ENCODE peak calls at places on chromosomes 1 and 21, in eight cellular contexts. V is keratinocyte, H is SK-N-SH, X is SK-N-MC, R is DND-41, Q is colonic mucosa, L is neuronal stem cell, T is astrocyte. E is an unnamed sample.

GRCh38 chr1:234368320-234369032 is 4.8 kb upstream of the COA6 start:
- DNase-seq in V (no peak), H (no peak), X (no peak), R (no peak), Q (no peak), L (no peak), T (no peak), E (no peak)

GRCh38 chr1:52751589-52752306 is 25.5 kb downstream of the ZYG11B start:
- DNase-seq in V (no peak), H (no peak), X (no peak), R (no peak), Q (no peak), L (no peak), T (peak; percentile 44), E (no peak)

GRCh38 chr1:229285424-229285823 is 14.5 kb downstream of the RAB4A start:
- DNase-seq in V (no peak), H (no peak), X (no peak), R (no peak), Q (no peak), L (no peak), T (no peak), E (no peak)

GRCh38 chr1:109912873-109913272 is 2.2 kb downstream of the CSF1 start:
- DNase-seq in V (no peak), H (no peak), X (no peak), R (no peak), Q (no peak), L (no peak), T (peak; percentile 58), E (no peak)

GRCh38 chr1:36542024-36542961 is 59.6 kb upstream of the CSF3R start:
- DNase-seq in V (no peak), H (no peak), X (no peak), R (no peak), Q (no peak), L (no peak), T (no peak), E (no peak)

GRCh38 chr1:40662864-40663263 is 2.6 kb downstream of the RIMS3 start:
- DNase-seq in V (no peak), H (no peak), X (no peak), R (peak; percentile 57), Q (no peak), L (no peak), T (peak; percentile 36), E (no peak)

GRCh38 chr1:107277022-107277421 is 136.2 kb downstream of the NTNG1 start:
- DNase-seq in V (no peak), H (peak; percentile 23), X (peak; percentile 40), R (peak; percentile 47), Q (peak; percentile 41), L (peak; percentile 37), T (peak; percentile 56), E (peak; percentile 25)

GRCh38 chr1:58340156-58340555 is 206.4 kb downstream of the OMA1 start:
- DNase-seq in V (no peak), H (no peak), X (no peak), R (no peak), Q (no peak), L (peak; percentile 36), T (no peak), E (no peak)

GRCh38 chr1:115837386-115837761 is 3.6 kb downstream of the NHLH2 start:
- DNase-seq in V (no peak), H (no peak), X (no peak), R (no peak), Q (no peak), L (no peak), T (no peak), E (no peak)

GRCh38 chr1:193472838-193473398 is 286.5 kb upstream of the B3GALT2 start:
- DNase-seq in V (no peak), H (no peak), X (no peak), R (no peak), Q (no peak), L (no peak), T (no peak), E (no peak)

DNA sequence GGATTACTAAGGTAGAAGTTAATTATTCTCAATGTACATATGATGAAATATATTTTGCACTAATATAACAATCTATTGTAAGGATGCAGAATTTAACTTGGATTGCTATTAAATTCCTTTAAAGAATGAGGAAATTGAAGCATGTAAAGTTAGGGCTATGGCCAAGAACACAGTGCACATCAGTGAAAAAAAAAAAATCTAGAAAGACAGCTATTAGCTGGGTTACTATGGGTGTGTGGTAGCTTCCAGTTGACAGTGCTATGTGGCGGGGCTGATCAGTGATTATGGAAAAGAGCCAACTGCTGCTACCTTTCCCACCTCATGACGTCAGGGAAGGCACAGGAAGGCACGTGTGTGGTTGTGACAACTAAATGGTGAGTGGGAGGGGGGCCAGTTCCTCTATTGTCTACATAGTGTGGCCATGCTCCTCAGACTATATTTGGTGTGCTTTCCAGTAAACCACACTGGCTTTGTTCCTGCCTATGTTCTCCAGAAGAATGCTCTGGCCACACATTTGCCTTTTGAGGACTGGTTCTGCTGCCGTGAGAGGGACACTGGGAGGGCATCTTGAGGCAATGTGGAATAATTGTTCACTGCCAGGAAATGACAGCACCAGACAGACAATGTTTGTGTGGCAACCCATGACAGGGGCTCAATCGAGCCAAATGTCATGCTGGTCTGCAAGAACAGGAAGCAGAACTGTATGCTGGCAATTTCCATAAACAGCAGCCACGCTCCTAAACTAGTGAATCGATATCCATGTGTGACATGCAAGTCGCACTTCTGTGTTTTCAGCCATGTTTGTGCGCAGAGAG is 2.9 kb upstream of the SDE2 start:
- DNase-seq in V (no peak), H (no peak), X (no peak), R (peak; percentile 19), Q (peak; percentile 60), L (no peak), T (no peak), E (no peak)
- H3K9ac ChIP-seq in V (no peak overlapping the region), H (no peak overlapping the region), X (no peak overlapping the region), R (no peak overlapping the region), Q (peak overlapping the region; percentile 61), L (no peak overlapping the region), T (no peak overlapping the region), E (no peak overlapping the region)

DNA sequence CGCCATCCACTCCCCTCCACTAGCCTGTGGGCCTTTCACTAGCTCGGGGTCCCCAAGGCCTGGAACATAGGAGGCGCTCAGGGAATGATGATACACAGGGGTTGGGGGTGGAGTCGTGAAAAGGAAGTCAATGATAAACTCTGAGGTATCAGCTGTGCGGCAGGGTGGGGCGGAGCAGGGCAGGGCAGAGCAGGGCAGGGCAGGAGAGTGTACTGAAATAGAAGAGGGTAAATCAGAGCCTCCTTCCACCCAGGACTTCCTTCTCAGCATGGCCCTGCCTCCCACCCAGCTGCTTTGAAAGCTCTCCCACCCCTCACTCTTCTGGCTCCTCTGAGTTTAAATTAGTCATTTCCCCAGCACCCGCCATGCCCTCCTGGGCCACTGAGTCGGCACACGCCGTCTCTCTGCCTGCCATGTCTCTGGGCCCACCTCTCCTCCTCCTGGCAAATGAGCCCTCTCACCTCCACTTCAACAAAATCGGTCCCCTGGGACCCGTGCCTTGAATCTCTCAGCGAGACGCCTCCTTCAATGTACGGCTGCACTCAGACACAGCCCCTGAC is 16.9 kb downstream of the CAPZB start:
- DNase-seq in V (no peak), H (no peak), X (no peak), R (no peak), Q (peak; percentile 96), L (no peak), T (no peak), E (no peak)
- H3K4me3 ChIP-seq in V (peak overlapping the region; percentile 13), H (no peak overlapping the region), X (no peak overlapping the region), R (no peak overlapping the region), Q (peak overlapping the region; percentile 10), L (no peak overlapping the region), T (no peak overlapping the region), E (no peak overlapping the region)

GRCh38 chr21:24308183-24308582 is 1299.1 kb downstream of the MRPL39 start:
- DNase-seq in V (no peak), H (no peak), X (no peak), R (no peak), Q (no peak), L (no peak), T (no peak), E (no peak)

GRCh38 chr21:24298040-24298439 is 1309.2 kb downstream of the MRPL39 start:
- DNase-seq in V (no peak), H (no peak), X (no peak), R (no peak), Q (no peak), L (no peak), T (no peak), E (no peak)

GRCh38 chr21:24302400-24302799 is 1304.9 kb downstream of the MRPL39 start:
- DNase-seq in V (no peak), H (no peak), X (no peak), R (no peak), Q (no peak), L (no peak), T (no peak), E (no peak)
- H3K9me3 ChIP-seq in V (no peaks in the 10 kb centered on the region), H (no peaks in the 10 kb centered on the region), X (no peaks in the 10 kb centered on the region), R (no peaks in the 10 kb centered on the region), Q (no peaks in the 10 kb centered on the region), L (no peaks in the 10 kb centered on the region), T (no peaks in the 10 kb centered on the region), E (no peaks in the 10 kb centered on the region)

GRCh38 chr1:24513691-24514090 is 11.1 kb downstream of the RCAN3 start:
- DNase-seq in V (no peak), H (no peak), X (no peak), R (no peak), Q (no peak), L (no peak), T (no peak), E (no peak)
- H3K9ac ChIP-seq in V (no peak overlapping the region), H (no peak overlapping the region), X (no peak overlapping the region), R (no peak overlapping the region), Q (no peak overlapping the region), L (no peak overlapping the region), T (no peak overlapping the region), E (no peak overlapping the region)

DNA sequence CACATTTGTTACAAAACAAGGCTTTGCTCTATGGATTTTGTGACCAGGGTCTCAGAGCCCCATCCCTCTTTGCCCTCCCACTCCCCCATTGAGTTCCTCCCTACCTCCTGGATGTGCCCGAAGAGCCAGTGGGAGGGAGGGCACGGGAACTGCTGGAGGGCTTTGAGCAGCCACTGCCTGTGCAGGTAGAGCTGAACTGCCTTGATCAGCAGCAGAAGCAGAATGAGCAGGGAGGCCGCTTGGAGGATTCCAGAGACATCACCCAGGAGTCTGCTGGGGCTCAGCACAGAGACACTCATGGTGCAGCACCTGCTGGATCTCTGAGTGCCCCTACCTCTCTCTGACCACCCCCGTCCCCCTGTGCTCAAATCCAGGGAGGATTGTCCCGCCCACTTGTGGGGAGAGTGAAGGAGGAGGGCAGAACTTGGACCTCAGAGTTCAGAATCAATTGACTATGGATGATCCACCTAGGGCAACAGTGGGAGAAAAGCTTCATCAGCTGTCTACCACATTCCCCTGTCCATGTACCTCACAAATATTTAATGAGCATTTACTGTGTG is at the start of gene CYP4A11:
- DNase-seq in V (no peak), H (no peak), X (no peak), R (no peak), Q (no peak), L (no peak), T (no peak), E (no peak)
- H3K4me3 ChIP-seq in V (no peak within 1 kb of the TSS), H (no peak within 1 kb of the TSS), X (no peak within 1 kb of the TSS), R (no peak within 1 kb of the TSS), Q (no peak within 1 kb of the TSS), L (peak within 1 kb of the TSS; percentile 40), T (no peak within 1 kb of the TSS), E (no peak within 1 kb of the TSS)

E was measured in NT2/D1.